ENCODE peak calls at places on chromosome 17, in eight cellular contexts. One of them, this sample, is unnamed.

GRCh38 chr17:47778184-47778635 is 43.4 kb downstream of the OSBPL7 start:
- DNase-seq in fibroblast of pulmonary artery: no peak
- DNase-seq in BJ: no peak
- DNase-seq in psoas muscle: no peak
- DNase-seq in gastrocnemius medialis: no peak
- DNase-seq in activated CD8-positive, alpha-beta T cell treated with anti-CD3 and anti-CD28 coated beads for 36 hours: no peak
- DNase-seq in type B pancreatic cell: no peak
- DNase-seq in WTC11: peak; percentile 19
- DNase-seq in this sample: no peak

GRCh38 chr17:39653662-39654331 is 11.4 kb upstream of the TCAP start:
- DNase-seq in WTC11: peak; percentile 93
- DNase-seq in gastrocnemius medialis: peak; percentile 62
- DNase-seq in psoas muscle: peak; percentile 73
- DNase-seq in BJ: no peak
- DNase-seq in activated CD8-positive, alpha-beta T cell treated with anti-CD3 and anti-CD28 coated beads for 36 hours: peak; percentile 89
- DNase-seq in fibroblast of pulmonary artery: peak; percentile 48
- DNase-seq in type B pancreatic cell: no peak
- DNase-seq in this sample: peak; percentile 42

GRCh38 chr17:5583426-5584382 is 605 bp downstream of the NLRP1 start:
- DNase-seq in fibroblast of pulmonary artery: no peak
- DNase-seq in WTC11: no peak
- DNase-seq in psoas muscle: peak; percentile 29
- DNase-seq in type B pancreatic cell: no peak
- DNase-seq in activated CD8-positive, alpha-beta T cell treated with anti-CD3 and anti-CD28 coated beads for 36 hours: peak; percentile 26
- DNase-seq in gastrocnemius medialis: no peak
- DNase-seq in BJ: no peak
- DNase-seq in this sample: peak; percentile 40

GRCh38 chr17:19833914-19834313 is 33.8 kb downstream of the ULK2 start:
- DNase-seq in type B pancreatic cell: no peak
- DNase-seq in WTC11: no peak
- DNase-seq in fibroblast of pulmonary artery: no peak
- DNase-seq in gastrocnemius medialis: no peak
- DNase-seq in psoas muscle: no peak
- DNase-seq in activated CD8-positive, alpha-beta T cell treated with anti-CD3 and anti-CD28 coated beads for 36 hours: no peak
- DNase-seq in BJ: no peak
- DNase-seq in this sample: no peak

GRCh38 chr17:5201011-5201410 is 9.3 kb upstream of the ZNF594 start:
- DNase-seq in activated CD8-positive, alpha-beta T cell treated with anti-CD3 and anti-CD28 coated beads for 36 hours: no peak
- DNase-seq in gastrocnemius medialis: no peak
- DNase-seq in WTC11: no peak
- DNase-seq in type B pancreatic cell: no peak
- DNase-seq in BJ: no peak
- DNase-seq in psoas muscle: no peak
- DNase-seq in fibroblast of pulmonary artery: no peak
- DNase-seq in this sample: no peak

GRCh38 chr17:8611135-8611534 is 19.4 kb downstream of the MYH10 start:
- DNase-seq in BJ: peak; percentile 61
- DNase-seq in activated CD8-positive, alpha-beta T cell treated with anti-CD3 and anti-CD28 coated beads for 36 hours: no peak
- DNase-seq in gastrocnemius medialis: no peak
- DNase-seq in psoas muscle: no peak
- DNase-seq in WTC11: no peak
- DNase-seq in type B pancreatic cell: no peak
- DNase-seq in fibroblast of pulmonary artery: peak; percentile 82
- DNase-seq in this sample: peak; percentile 35

GRCh38 chr17:44587339-44587738 is 30.1 kb downstream of the FZD2 start:
- DNase-seq in fibroblast of pulmonary artery: peak; percentile 93
- DNase-seq in activated CD8-positive, alpha-beta T cell treated with anti-CD3 and anti-CD28 coated beads for 36 hours: no peak
- DNase-seq in WTC11: no peak
- DNase-seq in type B pancreatic cell: no peak
- DNase-seq in BJ: peak; percentile 85
- DNase-seq in psoas muscle: peak; percentile 17
- DNase-seq in gastrocnemius medialis: no peak
- DNase-seq in this sample: peak; percentile 83

GRCh38 chr17:14084955-14085354 is 15.7 kb downstream of the COX10 start:
- DNase-seq in BJ: no peak
- DNase-seq in gastrocnemius medialis: no peak
- DNase-seq in type B pancreatic cell: no peak
- DNase-seq in psoas muscle: no peak
- DNase-seq in WTC11: no peak
- DNase-seq in fibroblast of pulmonary artery: no peak
- DNase-seq in activated CD8-positive, alpha-beta T cell treated with anti-CD3 and anti-CD28 coated beads for 36 hours: no peak
- DNase-seq in this sample: no peak

GRCh38 chr17:77501751-77502625 is 361.2 kb downstream of the SEC14L1 start:
- DNase-seq in gastrocnemius medialis: peak; percentile 12
- DNase-seq in BJ: no peak
- DNase-seq in fibroblast of pulmonary artery: no peak
- DNase-seq in psoas muscle: no peak
- DNase-seq in WTC11: peak; percentile 4
- DNase-seq in type B pancreatic cell: no peak
- DNase-seq in activated CD8-positive, alpha-beta T cell treated with anti-CD3 and anti-CD28 coated beads for 36 hours: no peak
- DNase-seq in this sample: no peak
- TF ChIP-seq CTCF in gastrocnemius medialis: no peak
- TF ChIP-seq CTCF in BJ: no peak
- TF ChIP-seq CTCF in fibroblast of pulmonary artery: no peak
- TF ChIP-seq CTCF in psoas muscle: no peak
- TF ChIP-seq CTCF in WTC11: no peak
- TF ChIP-seq CTCF in type B pancreatic cell: no peak
- TF ChIP-seq CTCF in activated CD8-positive, alpha-beta T cell treated with anti-CD3 and anti-CD28 coated beads for 36 hours: no peak
- TF ChIP-seq CTCF in this sample: no peak

GRCh38 chr17:33377837-33378236 is 84.7 kb upstream of the ASIC2 start:
- DNase-seq in gastrocnemius medialis: no peak
- DNase-seq in fibroblast of pulmonary artery: no peak
- DNase-seq in WTC11: no peak
- DNase-seq in BJ: no peak
- DNase-seq in activated CD8-positive, alpha-beta T cell treated with anti-CD3 and anti-CD28 coated beads for 36 hours: no peak
- DNase-seq in type B pancreatic cell: no peak
- DNase-seq in psoas muscle: no peak
- DNase-seq in this sample: no peak
- TF ChIP-seq CTCF in gastrocnemius medialis: no peak
- TF ChIP-seq CTCF in fibroblast of pulmonary artery: no peak
- TF ChIP-seq CTCF in WTC11: no peak
- TF ChIP-seq CTCF in BJ: no peak
- TF ChIP-seq CTCF in activated CD8-positive, alpha-beta T cell treated with anti-CD3 and anti-CD28 coated beads for 36 hours: no peak
- TF ChIP-seq CTCF in type B pancreatic cell: no peak
- TF ChIP-seq CTCF in psoas muscle: no peak
- TF ChIP-seq CTCF in this sample: no peak

GRCh38 chr17:81523139-81524062 is 4.8 kb upstream of the FSCN2 start:
- DNase-seq in fibroblast of pulmonary artery: peak; percentile 42
- DNase-seq in gastrocnemius medialis: no peak
- DNase-seq in BJ: no peak
- DNase-seq in psoas muscle: peak; percentile 28
- DNase-seq in type B pancreatic cell: no peak
- DNase-seq in activated CD8-positive, alpha-beta T cell treated with anti-CD3 and anti-CD28 coated beads for 36 hours: no peak
- DNase-seq in WTC11: peak; percentile 76
- DNase-seq in this sample: no peak
- TF ChIP-seq CTCF in fibroblast of pulmonary artery: peak; percentile 31
- TF ChIP-seq CTCF in gastrocnemius medialis: no peak
- TF ChIP-seq CTCF in BJ: peak; percentile 29
- TF ChIP-seq CTCF in psoas muscle: no peak
- TF ChIP-seq CTCF in type B pancreatic cell: peak; percentile 71
- TF ChIP-seq CTCF in activated CD8-positive, alpha-beta T cell treated with anti-CD3 and anti-CD28 coated beads for 36 hours: no peak
- TF ChIP-seq CTCF in WTC11: no peak
- TF ChIP-seq CTCF in this sample: no peak

GRCh38 chr17:82222816-82223215 is 6.0 kb upstream of the SLC16A3 start:
- DNase-seq in BJ: no peak
- DNase-seq in activated CD8-positive, alpha-beta T cell treated with anti-CD3 and anti-CD28 coated beads for 36 hours: no peak
- DNase-seq in fibroblast of pulmonary artery: no peak
- DNase-seq in gastrocnemius medialis: no peak
- DNase-seq in type B pancreatic cell: no peak
- DNase-seq in psoas muscle: no peak
- DNase-seq in WTC11: no peak
- DNase-seq in this sample: no peak
- TF ChIP-seq CTCF in BJ: no peak
- TF ChIP-seq CTCF in activated CD8-positive, alpha-beta T cell treated with anti-CD3 and anti-CD28 coated beads for 36 hours: no peak
- TF ChIP-seq CTCF in fibroblast of pulmonary artery: no peak
- TF ChIP-seq CTCF in gastrocnemius medialis: no peak
- TF ChIP-seq CTCF in type B pancreatic cell: no peak
- TF ChIP-seq CTCF in psoas muscle: no peak
- TF ChIP-seq CTCF in WTC11: no peak
- TF ChIP-seq CTCF in this sample: no peak

GRCh38 chr17:76370261-76370993 is 14.0 kb upstream of the SPHK1 start:
- DNase-seq in BJ: peak; percentile 95
- DNase-seq in type B pancreatic cell: no peak
- DNase-seq in fibroblast of pulmonary artery: peak; percentile 95
- DNase-seq in gastrocnemius medialis: peak; percentile 66
- DNase-seq in activated CD8-positive, alpha-beta T cell treated with anti-CD3 and anti-CD28 coated beads for 36 hours: no peak
- DNase-seq in WTC11: no peak
- DNase-seq in psoas muscle: peak; percentile 90
- DNase-seq in this sample: peak; percentile 99
- TF ChIP-seq CTCF in BJ: peak; percentile 63
- TF ChIP-seq CTCF in type B pancreatic cell: peak; percentile 55
- TF ChIP-seq CTCF in fibroblast of pulmonary artery: peak; percentile 63
- TF ChIP-seq CTCF in gastrocnemius medialis: peak; percentile 25
- TF ChIP-seq CTCF in activated CD8-positive, alpha-beta T cell treated with anti-CD3 and anti-CD28 coated beads for 36 hours: no peak
- TF ChIP-seq CTCF in WTC11: no peak
- TF ChIP-seq CTCF in psoas muscle: peak; percentile 59
- TF ChIP-seq CTCF in this sample: peak; percentile 60

GRCh38 chr17:51500454-51500853 is 240.1 kb downstream of the UTP18 start:
- DNase-seq in BJ: no peak
- DNase-seq in gastrocnemius medialis: no peak
- DNase-seq in activated CD8-positive, alpha-beta T cell treated with anti-CD3 and anti-CD28 coated beads for 36 hours: no peak
- DNase-seq in WTC11: no peak
- DNase-seq in psoas muscle: no peak
- DNase-seq in type B pancreatic cell: no peak
- DNase-seq in fibroblast of pulmonary artery: no peak
- DNase-seq in this sample: no peak

GRCh38 chr17:51505450-51505849 is 245.1 kb downstream of the UTP18 start:
- DNase-seq in gastrocnemius medialis: no peak
- DNase-seq in BJ: no peak
- DNase-seq in WTC11: no peak
- DNase-seq in psoas muscle: no peak
- DNase-seq in fibroblast of pulmonary artery: no peak
- DNase-seq in activated CD8-positive, alpha-beta T cell treated with anti-CD3 and anti-CD28 coated beads for 36 hours: no peak
- DNase-seq in type B pancreatic cell: no peak
- DNase-seq in this sample: no peak

GRCh38 chr17:51496378-51496777 is 236.0 kb downstream of the UTP18 start:
- DNase-seq in gastrocnemius medialis: no peak
- DNase-seq in BJ: no peak
- DNase-seq in type B pancreatic cell: no peak
- DNase-seq in psoas muscle: no peak
- DNase-seq in fibroblast of pulmonary artery: no peak
- DNase-seq in WTC11: no peak
- DNase-seq in activated CD8-positive, alpha-beta T cell treated with anti-CD3 and anti-CD28 coated beads for 36 hours: no peak
- DNase-seq in this sample: no peak

GRCh38 chr17:51499906-51500305 is 239.6 kb downstream of the UTP18 start:
- DNase-seq in WTC11: no peak
- DNase-seq in BJ: no peak
- DNase-seq in activated CD8-positive, alpha-beta T cell treated with anti-CD3 and anti-CD28 coated beads for 36 hours: no peak
- DNase-seq in type B pancreatic cell: no peak
- DNase-seq in gastrocnemius medialis: no peak
- DNase-seq in psoas muscle: no peak
- DNase-seq in fibroblast of pulmonary artery: no peak
- DNase-seq in this sample: no peak
- TF ChIP-seq CTCF in WTC11: no peak
- TF ChIP-seq CTCF in BJ: no peak
- TF ChIP-seq CTCF in activated CD8-positive, alpha-beta T cell treated with anti-CD3 and anti-CD28 coated beads for 36 hours: no peak
- TF ChIP-seq CTCF in type B pancreatic cell: no peak
- TF ChIP-seq CTCF in gastrocnemius medialis: no peak
- TF ChIP-seq CTCF in psoas muscle: no peak
- TF ChIP-seq CTCF in fibroblast of pulmonary artery: no peak
- TF ChIP-seq CTCF in this sample: no peak

GRCh38 chr17:36544049-36544319 is 735 bp upstream of the GGNBP2 start:
- DNase-seq in fibroblast of pulmonary artery: peak; percentile 65
- DNase-seq in activated CD8-positive, alpha-beta T cell treated with anti-CD3 and anti-CD28 coated beads for 36 hours: peak; percentile 40
- DNase-seq in psoas muscle: no peak
- DNase-seq in gastrocnemius medialis: peak; percentile 63
- DNase-seq in type B pancreatic cell: no peak
- DNase-seq in BJ: peak; percentile 5
- DNase-seq in WTC11: no peak
- DNase-seq in this sample: peak; percentile 64
- TF ChIP-seq CTCF in fibroblast of pulmonary artery: peak; percentile 27
- TF ChIP-seq CTCF in activated CD8-positive, alpha-beta T cell treated with anti-CD3 and anti-CD28 coated beads for 36 hours: no peak
- TF ChIP-seq CTCF in psoas muscle: no peak
- TF ChIP-seq CTCF in gastrocnemius medialis: no peak
- TF ChIP-seq CTCF in type B pancreatic cell: peak; percentile 25
- TF ChIP-seq CTCF in BJ: peak; percentile 29
- TF ChIP-seq CTCF in WTC11: no peak
- TF ChIP-seq CTCF in this sample: peak; percentile 27

DNA sequence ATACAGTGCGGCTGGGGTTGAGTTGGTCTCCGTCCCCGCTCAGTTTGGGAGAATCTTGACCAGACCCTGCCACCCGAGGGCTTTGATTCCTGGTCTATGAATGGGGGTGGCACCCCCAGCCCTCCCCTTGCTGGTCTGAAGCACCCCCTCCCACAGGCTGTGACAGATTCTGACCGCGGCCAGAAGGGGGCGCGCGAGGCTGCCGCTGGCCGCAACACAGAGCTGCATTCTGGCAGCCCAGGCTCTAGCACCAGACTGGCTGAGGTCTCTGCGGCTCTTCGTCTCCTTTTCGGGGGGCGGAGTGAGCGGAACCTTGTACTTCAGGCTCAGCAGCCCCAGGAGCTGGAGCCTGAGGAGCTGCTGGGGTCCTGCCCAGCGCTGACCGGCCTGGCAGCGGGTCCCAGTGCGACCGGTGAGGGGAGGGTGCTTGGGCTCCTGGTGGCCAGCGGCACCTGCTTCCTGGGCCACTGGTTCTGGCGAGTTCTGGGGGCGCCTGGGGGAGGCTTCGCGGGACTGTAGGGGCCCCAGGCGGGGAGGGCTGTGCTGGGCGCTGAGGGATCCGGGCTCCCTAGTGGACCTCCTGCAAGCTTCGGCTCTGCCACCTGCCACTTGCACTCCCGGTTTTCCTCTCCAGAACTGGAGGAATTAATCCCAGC is 1011.6 kb downstream of the KCNJ18 start:
- DNase-seq in activated CD8-positive, alpha-beta T cell treated with anti-CD3 and anti-CD28 coated beads for 36 hours: no peak
- DNase-seq in fibroblast of pulmonary artery: no peak
- DNase-seq in BJ: no peak
- DNase-seq in type B pancreatic cell: no peak
- DNase-seq in gastrocnemius medialis: no peak
- DNase-seq in psoas muscle: no peak
- DNase-seq in WTC11: no peak
- DNase-seq in this sample: no peak
- TF ChIP-seq CTCF in activated CD8-positive, alpha-beta T cell treated with anti-CD3 and anti-CD28 coated beads for 36 hours: peak; percentile 18
- TF ChIP-seq CTCF in fibroblast of pulmonary artery: no peak
- TF ChIP-seq CTCF in BJ: no peak
- TF ChIP-seq CTCF in type B pancreatic cell: no peak
- TF ChIP-seq CTCF in gastrocnemius medialis: no peak
- TF ChIP-seq CTCF in psoas muscle: no peak
- TF ChIP-seq CTCF in WTC11: no peak
- TF ChIP-seq CTCF in this sample: no peak

DNA sequence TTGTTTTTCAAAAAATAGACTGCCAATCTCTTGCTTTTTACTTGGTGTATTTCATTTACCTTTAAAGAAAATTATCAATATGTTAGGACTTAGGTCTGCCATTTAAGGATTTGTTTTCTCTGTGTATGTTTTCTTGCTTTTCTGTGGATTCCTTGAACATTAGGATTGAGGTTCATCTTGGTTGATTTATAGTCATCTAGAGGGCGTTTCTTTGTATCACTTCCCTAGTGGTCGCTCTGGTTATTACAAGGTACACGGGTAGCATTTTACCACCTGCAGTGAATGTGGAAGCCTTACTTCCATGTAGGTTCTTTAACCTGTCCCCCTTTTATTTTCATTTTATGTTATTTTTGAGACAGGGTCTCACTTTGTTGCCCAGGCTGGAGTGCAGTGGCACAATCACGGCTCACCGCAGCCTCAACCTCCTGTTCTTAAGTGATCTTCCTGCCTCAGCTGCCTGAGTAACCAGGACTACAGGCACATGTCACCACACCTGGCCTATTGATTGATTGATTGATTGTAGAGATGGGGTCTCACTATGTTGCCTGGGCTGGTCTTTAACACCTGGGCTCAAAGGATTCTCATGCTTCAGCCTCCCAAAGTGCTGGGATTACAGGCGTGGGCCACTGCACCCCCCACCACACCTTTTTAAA is 35.2 kb upstream of the CBX4 start:
- DNase-seq in type B pancreatic cell: no peak
- DNase-seq in fibroblast of pulmonary artery: peak; percentile 42
- DNase-seq in psoas muscle: no peak
- DNase-seq in gastrocnemius medialis: no peak
- DNase-seq in BJ: no peak
- DNase-seq in WTC11: no peak
- DNase-seq in activated CD8-positive, alpha-beta T cell treated with anti-CD3 and anti-CD28 coated beads for 36 hours: peak; percentile 54
- DNase-seq in this sample: peak; percentile 26
- TF ChIP-seq CTCF in type B pancreatic cell: peak; percentile 75
- TF ChIP-seq CTCF in fibroblast of pulmonary artery: peak; percentile 61
- TF ChIP-seq CTCF in psoas muscle: peak; percentile 21
- TF ChIP-seq CTCF in gastrocnemius medialis: no peak
- TF ChIP-seq CTCF in BJ: peak; percentile 45
- TF ChIP-seq CTCF in WTC11: no peak
- TF ChIP-seq CTCF in activated CD8-positive, alpha-beta T cell treated with anti-CD3 and anti-CD28 coated beads for 36 hours: peak; percentile 74
- TF ChIP-seq CTCF in this sample: peak; percentile 47

This sample was measured in fibroblast of mammary gland.